ENCODE peak calls at places on chromosomes 12 and 14, in four cellular contexts. F, E, T and O are unnamed samples.

GRCh38 chr14:68047910-68048309 is 228.3 kb downstream of the RAD51B start:
- DNase-seq in F (peak), E (no peak), T (no peak), O (no peak)

GRCh38 chr14:61247935-61248334 is 33.2 kb downstream of the TMEM30B start:
- DNase-seq in F (no peak), E (no peak), T (no peak), O (no peak)

GRCh38 chr14:34081126-34081575 is 130.3 kb upstream of the EGLN3 start:
- DNase-seq in F (no peak), E (no peak), T (no peak), O (no peak)

GRCh38 chr12:119601877-119602536 is 8.4 kb downstream of the TMEM233 start:
- DNase-seq in F (no peak), E (no peak), T (no peak), O (no peak)

GRCh38 chr12:75641031-75641780 is 129.8 kb upstream of the KRR1 start:
- DNase-seq in F (peak), E (no peak), T (peak), O (no peak)

GRCh38 chr14:47391105-47391504 is 284.3 kb downstream of the MDGA2 start:
- DNase-seq in F (no peak), E (no peak), T (no peak), O (no peak)

GRCh38 chr12:630656-631632 is 32.3 kb downstream of the NINJ2 start:
- DNase-seq in F (no peak), E (no peak), T (no peak), O (peak)

GRCh38 chr12:14278294-14278953 is 87.1 kb upstream of the ATF7IP start:
- DNase-seq in F (no peak), E (no peak), T (no peak), O (no peak)

GRCh38 chr12:104358353-104359003 is 54.9 kb downstream of the EID3 start:
- DNase-seq in F (peak), E (peak), T (peak), O (peak)

GRCh38 chr12:9037431-9037830 is 48.1 kb downstream of the KLRG1 start:
- DNase-seq in F (no peak), E (no peak), T (no peak), O (no peak)

GRCh38 chr14:98962118-98962517 is 309.9 kb downstream of the BCL11B start:
- DNase-seq in F (no peak), E (no peak), T (no peak), O (no peak)

GRCh38 chr12:129394416-129394815 is 509.4 kb downstream of the TMEM132D start:
- DNase-seq in F (no peak), E (no peak), T (no peak), O (no peak)

GRCh38 chr12:49470986-49471385 is 67.8 kb upstream of the KCNH3 start:
- DNase-seq in F (no peak), E (no peak), T (no peak), O (no peak)

GRCh38 chr12:97342130-97342529 is 120.5 kb upstream of the RMST start:
- DNase-seq in F (no peak), E (no peak), T (no peak), O (no peak)

GRCh38 chr12:54033980-54034783 is 1.3 kb downstream of the HOXC5 start:
- DNase-seq in F (no peak), E (no peak), T (no peak), O (no peak)

GRCh38 chr12:49554266-49554665 is 13.7 kb downstream of the MCRS1 start:
- DNase-seq in F (no peak), E (no peak), T (no peak), O (no peak)

GRCh38 chr12:62834971-62835547 is 99.9 kb downstream of the PPM1H start:
- DNase-seq in F (no peak), E (no peak), T (no peak), O (no peak)

GRCh38 chr12:108916336-108916735 is 36.4 kb downstream of the DAO start:
- DNase-seq in F (no peak), E (no peak), T (no peak), O (no peak)

GRCh38 chr14:105398726-105399440 is 545 bp downstream of the TEX22 start:
- DNase-seq in F (peak), E (peak), T (peak), O (no peak)

GRCh38 chr14:105092912-105093425 is 27.7 kb upstream of the GPR132 start:
- DNase-seq in F (peak), E (no peak), T (peak), O (no peak)

GRCh38 chr12:1776139-1776975 is 44.0 kb upstream of the LRTM2 start:
- DNase-seq in F (peak), E (no peak), T (no peak), O (no peak)

GRCh38 chr14:36662258-36662542 is 540 bp downstream of the PAX9 start:
- DNase-seq in F (no peak), E (no peak), T (no peak), O (no peak)

GRCh38 chr12:28027328-28027727 is 54.8 kb upstream of the PTHLH start:
- DNase-seq in F (no peak), E (no peak), T (no peak), O (no peak)

GRCh38 chr14:32980178-32980886 is 41.7 kb downstream of the NPAS3 start:
- DNase-seq in F (no peak), E (no peak), T (no peak), O (no peak)

GRCh38 chr12:114902665-114903393 is 218.9 kb upstream of the TBX3 start:
- DNase-seq in F (peak), E (peak), T (no peak), O (no peak)

GRCh38 chr12:103791350-103791920 is 49.6 kb downstream of the NT5DC3 start:
- DNase-seq in F (no peak), E (no peak), T (no peak), O (no peak)

GRCh38 chr14:73741386-73741875 is 27.2 kb upstream of the PNMA1 start:
- DNase-seq in F (peak), E (peak), T (peak), O (peak)

GRCh38 chr12:109892748-109893147 is 7.3 kb upstream of the TCHP start:
- DNase-seq in F (no peak), E (no peak), T (no peak), O (no peak)

GRCh38 chr14:50335989-50336391 is 23.9 kb downstream of the DMAC2L start:
- DNase-seq in F (no peak), E (no peak), T (no peak), O (no peak)

GRCh38 chr12:38911611-38912010 is 6.2 kb upstream of the CPNE8 start:
- DNase-seq in F (no peak), E (no peak), T (no peak), O (no peak)

GRCh38 chr12:56454557-56454956 is at the start of gene MIP:
- DNase-seq in F (no peak), E (no peak), T (no peak), O (no peak)

GRCh38 chr12:56261503-56262230 is 3.5 kb upstream of the ANKRD52 start:
- DNase-seq in F (peak), E (no peak), T (no peak), O (no peak)

GRCh38 chr12:1705774-1706173 is 14.9 kb downstream of the ADIPOR2 start:
- DNase-seq in F (no peak), E (no peak), T (no peak), O (no peak)

GRCh38 chr12:76738824-76739579 is 24.9 kb upstream of the ZDHHC17 start:
- DNase-seq in F (no peak), E (peak), T (no peak), O (no peak)

GRCh38 chr12:76713130-76713529 is 50.8 kb upstream of the ZDHHC17 start:
- DNase-seq in F (peak), E (peak), T (no peak), O (peak)

GRCh38 chr12:3304436-3305135 is 186.4 kb upstream of the PRMT8 start:
- DNase-seq in F (peak), E (peak), T (no peak), O (no peak)

GRCh38 chr12:19850341-19851065 is 411.2 kb downstream of the AEBP2 start:
- DNase-seq in F (no peak), E (no peak), T (no peak), O (no peak)
- TF ChIP-seq NR3C1 in F (no peak), E (no peak), T (no peak), O (no peak)

GRCh38 chr12:52244615-52244994 is 11.6 kb downstream of the KRT7 start:
- DNase-seq in F (peak), E (no peak), T (no peak), O (no peak)
- TF ChIP-seq NR3C1 in F (no peak), E (no peak), T (no peak), O (no peak)

GRCh38 chr12:101407054-101407437 is 526 bp downstream of the ARL1 start:
- DNase-seq in F (no peak), E (peak), T (no peak), O (no peak)
- TF ChIP-seq NR3C1 in F (no peak), E (no peak), T (no peak), O (no peak)

GRCh38 chr14:90511795-90512331 is 115.0 kb downstream of the CALM1 start:
- DNase-seq in F (no peak), E (no peak), T (no peak), O (no peak)

GRCh38 chr14:90511252-90511651 is 114.4 kb downstream of the CALM1 start:
- DNase-seq in F (no peak), E (no peak), T (no peak), O (no peak)

GRCh38 chr14:90509403-90509802 is 112.6 kb downstream of the CALM1 start:
- DNase-seq in F (no peak), E (no peak), T (no peak), O (no peak)

GRCh38 chr14:90508536-90509254 is 111.9 kb downstream of the CALM1 start:
- DNase-seq in F (no peak), E (no peak), T (no peak), O (no peak)

GRCh38 chr14:90510208-90510607 is 113.4 kb downstream of the CALM1 start:
- DNase-seq in F (no peak), E (no peak), T (no peak), O (peak)
- TF ChIP-seq NR3C1 in F (no peak), E (no peak), T (no peak), O (no peak)

GRCh38 chr12:58757422-58757821 is 162.9 kb downstream of the LRIG3 start:
- DNase-seq in F (no peak), E (no peak), T (no peak), O (no peak)
- TF ChIP-seq NR3C1 in F (no peak), E (no peak), T (no peak), O (no peak)

DNA sequence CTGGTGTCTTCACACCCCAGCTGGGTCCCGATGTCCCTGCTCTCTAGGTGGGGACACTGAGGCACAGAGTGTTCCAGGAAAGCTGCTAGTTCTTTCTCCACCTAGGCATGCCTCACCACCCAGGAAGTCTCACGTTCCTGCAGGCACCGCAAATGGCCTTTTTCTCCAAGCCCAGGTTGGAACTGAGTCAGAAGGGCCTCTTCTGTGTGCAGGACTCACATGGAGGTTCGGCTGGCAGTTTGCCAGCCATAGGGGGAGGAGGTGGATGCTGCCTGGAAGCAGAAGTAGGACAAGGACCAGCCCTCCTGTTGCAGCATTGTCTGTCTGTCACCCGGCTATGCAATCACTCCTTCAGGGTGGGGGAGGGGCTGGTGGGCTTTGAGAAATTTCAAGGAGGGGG is 120.7 kb downstream of the PHETA1 start:
- DNase-seq in F (no peak), E (no peak), T (no peak), O (no peak)
- TF ChIP-seq NR3C1 in F (no peak), E (no peak), T (no peak), O (no peak)

GRCh38 chr14:70567791-70568190 is 32.7 kb downstream of the MED6 start:
- DNase-seq in F (peak), E (peak), T (peak), O (peak)

GRCh38 chr14:70563417-70563816 is 28.6 kb upstream of the ADAM20 start:
- DNase-seq in F (no peak), E (no peak), T (no peak), O (no peak)

DNA sequence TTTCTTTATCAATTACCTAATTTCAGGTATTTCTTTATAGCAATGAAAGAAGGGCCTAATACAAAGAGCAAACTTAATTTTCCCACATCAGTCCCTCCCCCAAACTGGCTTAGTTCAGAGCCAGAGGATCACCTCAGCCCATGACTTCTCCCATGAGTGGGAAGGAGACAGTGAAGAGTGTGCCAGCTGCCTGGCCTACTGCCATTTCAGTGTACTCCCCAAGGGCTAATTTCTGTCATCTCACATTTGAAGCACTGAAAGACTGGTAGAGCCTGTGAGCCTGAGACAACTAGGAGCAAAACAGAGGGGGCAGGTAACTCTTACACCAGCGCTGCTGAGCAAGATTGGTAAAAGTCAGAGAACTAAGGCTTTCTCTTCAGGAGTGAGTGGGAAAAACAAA is 29.1 kb upstream of the ADAM20 start:
- DNase-seq in F (no peak), E (no peak), T (no peak), O (no peak)
- TF ChIP-seq NR3C1 in F (no peak), E (no peak), T (no peak), O (no peak)

GRCh38 chr12:17875230-17875629 is 214.8 kb downstream of the RERGL start:
- DNase-seq in F (peak), E (no peak), T (no peak), O (no peak)
- TF ChIP-seq NR3C1 in F (no peak), E (no peak), T (no peak), O (no peak)